ENCODE peak calls at places on chromosomes 12 and 14, in four cellular contexts. One of them, this sample, is unnamed.

GRCh38 chr12:82870825-82871377 is 184.2 kb downstream of the TMTC2 start:
- DNase-seq in stimulated activated CD8-positive, alpha-beta memory T cell treated with anti-CD3 and anti-CD28 coated beads, Interleukin-4, amount 100 ng/mL, for 24 hours: no peak
- DNase-seq in fibroblast of lung: no peak
- DNase-seq in Kasumi-1: no peak
- DNase-seq in this sample: no peak

GRCh38 chr12:67354322-67354721 is 85.2 kb downstream of the CAND1 start:
- DNase-seq in fibroblast of lung: peak; percentile 62
- DNase-seq in Kasumi-1: no peak
- DNase-seq in stimulated activated CD8-positive, alpha-beta memory T cell treated with anti-CD3 and anti-CD28 coated beads, Interleukin-4, amount 100 ng/mL, for 24 hours: no peak
- DNase-seq in this sample: peak; percentile 28

GRCh38 chr12:116161588-116161987 is 115.9 kb downstream of the MED13L start:
- DNase-seq in fibroblast of lung: peak; percentile 46
- DNase-seq in Kasumi-1: no peak
- DNase-seq in stimulated activated CD8-positive, alpha-beta memory T cell treated with anti-CD3 and anti-CD28 coated beads, Interleukin-4, amount 100 ng/mL, for 24 hours: no peak
- DNase-seq in this sample: no peak

GRCh38 chr14:96623676-96624484 is 121.7 kb downstream of the PAPOLA start:
- DNase-seq in stimulated activated CD8-positive, alpha-beta memory T cell treated with anti-CD3 and anti-CD28 coated beads, Interleukin-4, amount 100 ng/mL, for 24 hours: no peak
- DNase-seq in fibroblast of lung: no peak
- DNase-seq in Kasumi-1: no peak
- DNase-seq in this sample: no peak

GRCh38 chr14:55705651-55706340 is 125.8 kb downstream of the KTN1 start:
- DNase-seq in fibroblast of lung: peak; percentile 20
- DNase-seq in stimulated activated CD8-positive, alpha-beta memory T cell treated with anti-CD3 and anti-CD28 coated beads, Interleukin-4, amount 100 ng/mL, for 24 hours: no peak
- DNase-seq in Kasumi-1: no peak
- DNase-seq in this sample: no peak

GRCh38 chr12:27549801-27550652 is 26.0 kb downstream of the PPFIBP1 start:
- DNase-seq in Kasumi-1: peak; percentile 75
- DNase-seq in fibroblast of lung: peak; percentile 99
- DNase-seq in stimulated activated CD8-positive, alpha-beta memory T cell treated with anti-CD3 and anti-CD28 coated beads, Interleukin-4, amount 100 ng/mL, for 24 hours: no peak
- DNase-seq in this sample: peak; percentile 93

GRCh38 chr12:13135336-13136178 is 32.1 kb upstream of the GSG1 start:
- DNase-seq in fibroblast of lung: peak; percentile 88
- DNase-seq in Kasumi-1: no peak
- DNase-seq in stimulated activated CD8-positive, alpha-beta memory T cell treated with anti-CD3 and anti-CD28 coated beads, Interleukin-4, amount 100 ng/mL, for 24 hours: no peak
- DNase-seq in this sample: peak; percentile 81

GRCh38 chr14:99441157-99441870 is 39.3 kb downstream of the SETD3 start:
- DNase-seq in Kasumi-1: no peak
- DNase-seq in stimulated activated CD8-positive, alpha-beta memory T cell treated with anti-CD3 and anti-CD28 coated beads, Interleukin-4, amount 100 ng/mL, for 24 hours: no peak
- DNase-seq in fibroblast of lung: no peak
- DNase-seq in this sample: no peak

GRCh38 chr12:6532927-6533652 is 1.2 kb upstream of the GAPDH start:
- DNase-seq in stimulated activated CD8-positive, alpha-beta memory T cell treated with anti-CD3 and anti-CD28 coated beads, Interleukin-4, amount 100 ng/mL, for 24 hours: no peak
- DNase-seq in fibroblast of lung: peak; percentile 70
- DNase-seq in Kasumi-1: peak; percentile 22
- DNase-seq in this sample: peak; percentile 81

GRCh38 chr12:114921796-114922195 is 237.8 kb upstream of the TBX3 start:
- DNase-seq in fibroblast of lung: no peak
- DNase-seq in stimulated activated CD8-positive, alpha-beta memory T cell treated with anti-CD3 and anti-CD28 coated beads, Interleukin-4, amount 100 ng/mL, for 24 hours: no peak
- DNase-seq in Kasumi-1: no peak
- DNase-seq in this sample: no peak

GRCh38 chr12:120183211-120183631 is 11.3 kb downstream of the GCN1 start:
- DNase-seq in stimulated activated CD8-positive, alpha-beta memory T cell treated with anti-CD3 and anti-CD28 coated beads, Interleukin-4, amount 100 ng/mL, for 24 hours: no peak
- DNase-seq in fibroblast of lung: peak; percentile 46
- DNase-seq in Kasumi-1: no peak
- DNase-seq in this sample: peak; percentile 38

This sample was measured in testis.